ENCODE peak calls at places on chromosomes 4 and X, in four cellular contexts. I is GM12865, J is lower leg skin, O is stomach. A is an unnamed sample.
A peak's percentile ranks its signal among the peaks of the same experiment; 100 is the strongest.

GRCh38 chr4:133151301-133151680 is 2.2 kb downstream of the PCDH10 start:
- DNase-seq in I (no peak), J (peak; percentile 72), O (no peak), A (no peak)

GRCh38 chrX:68822641-68823410 is 6.0 kb upstream of the EFNB1 start:
- DNase-seq in I (peak; percentile 35), J (peak; percentile 85), O (no peak), A (peak; percentile 80)

GRCh38 chrX:153885968-153886903 is at the start of gene L1CAM:
- DNase-seq in I (no peak), J (no peak), O (no peak), A (no peak)

GRCh38 chr4:56468097-56468422 is 643 bp downstream of the SRP72 start:
- DNase-seq in I (peak; percentile 64), J (no peak), O (peak; percentile 37), A (no peak)

GRCh38 chr4:108043536-108043935 is 53.8 kb downstream of the HADH start:
- DNase-seq in I (no peak), J (no peak), O (no peak), A (no peak)

GRCh38 chr4:8506373-8507250 is 66.0 kb downstream of the TRMT44 start:
- DNase-seq in I (no peak), J (no peak), O (no peak), A (no peak)

GRCh38 chr4:68951806-68952585 is 392 bp upstream of the UGT2A3 start:
- DNase-seq in I (no peak), J (no peak), O (no peak), A (no peak)

GRCh38 chrX:111041018-111041462 is 55.0 kb upstream of the PAK3 start:
- DNase-seq in I (no peak), J (no peak), O (no peak), A (no peak)

GRCh38 chr4:48329976-48330375 is 11.4 kb upstream of the SLAIN2 start:
- DNase-seq in I (no peak), J (no peak), O (no peak), A (no peak)

GRCh38 chr4:103091601-103092223 is 7.9 kb downstream of the BDH2 start:
- DNase-seq in I (peak; percentile 88), J (no peak), O (no peak), A (no peak)

GRCh38 chr4:69075061-69075792 is 21.0 kb upstream of the UGT2B7 start:
- DNase-seq in I (no peak), J (no peak), O (no peak), A (no peak)

GRCh38 chrX:106247162-106247561 is 79.1 kb downstream of the PWWP3B start:
- DNase-seq in I (no peak), J (no peak), O (no peak), A (no peak)

GRCh38 chrX:148499638-148500427 is 584 bp upstream of the AFF2 start:
- DNase-seq in I (no peak), J (no peak), O (no peak), A (no peak)

GRCh38 chrX:71930298-71930697 is 19.7 kb downstream of the NHSL2 start:
- DNase-seq in I (no peak), J (no peak), O (no peak), A (no peak)

GRCh38 chr4:187088070-187088799 is 364.6 kb upstream of the FAT1 start:
- DNase-seq in I (no peak), J (no peak), O (no peak), A (no peak)

GRCh38 chr4:147975325-147975724 is 243.4 kb downstream of the ARHGAP10 start:
- DNase-seq in I (no peak), J (no peak), O (no peak), A (no peak)

GRCh38 chr4:162485486-162485885 is 321.7 kb upstream of the FSTL5 start:
- DNase-seq in I (no peak), J (no peak), O (no peak), A (no peak)

GRCh38 chrX:45668686-45669443 is 468.2 kb upstream of the DIPK2B start:
- DNase-seq in I (no peak), J (no peak), O (no peak), A (no peak)

GRCh38 chrX:109839694-109840358 is 106.8 kb upstream of the ACSL4 start:
- DNase-seq in I (no peak), J (no peak), O (no peak), A (no peak)

GRCh38 chrX:48685416-48685815 is 1.8 kb downstream of the WAS start:
- DNase-seq in I (no peak), J (no peak), O (no peak), A (no peak)

GRCh38 chrX:78997870-78998558 is 52.8 kb downstream of the P2RY10 start:
- DNase-seq in I (peak; percentile 1), J (peak; percentile 73), O (no peak), A (no peak)

GRCh38 chrX:22795680-22796079 is 204.1 kb upstream of the DDX53 start:
- DNase-seq in I (no peak), J (no peak), O (no peak), A (no peak)

GRCh38 chrX:40097101-40097491 is 662 bp downstream of the BCOR start:
- DNase-seq in I (peak; percentile 37), J (no peak), O (no peak), A (no peak)

GRCh38 chrX:39818071-39818470 is 279.7 kb downstream of the BCOR start:
- DNase-seq in I (no peak), J (no peak), O (no peak), A (no peak)

GRCh38 chr4:21655100-21655499 is 293.5 kb downstream of the KCNIP4 start:
- DNase-seq in I (no peak), J (no peak), O (no peak), A (no peak)

GRCh38 chrX:95076449-95076848 is 1402.4 kb downstream of the FAM133A start:
- DNase-seq in I (peak; percentile 26), J (no peak), O (no peak), A (no peak)

GRCh38 chr4:168503652-168504362 is 7.0 kb downstream of the PALLD start:
- DNase-seq in I (no peak), J (no peak), O (no peak), A (no peak)

GRCh38 chrX:34365482-34365881 is 233.4 kb upstream of the FAM47A start:
- DNase-seq in I (no peak), J (no peak), O (no peak), A (no peak)

DNA sequence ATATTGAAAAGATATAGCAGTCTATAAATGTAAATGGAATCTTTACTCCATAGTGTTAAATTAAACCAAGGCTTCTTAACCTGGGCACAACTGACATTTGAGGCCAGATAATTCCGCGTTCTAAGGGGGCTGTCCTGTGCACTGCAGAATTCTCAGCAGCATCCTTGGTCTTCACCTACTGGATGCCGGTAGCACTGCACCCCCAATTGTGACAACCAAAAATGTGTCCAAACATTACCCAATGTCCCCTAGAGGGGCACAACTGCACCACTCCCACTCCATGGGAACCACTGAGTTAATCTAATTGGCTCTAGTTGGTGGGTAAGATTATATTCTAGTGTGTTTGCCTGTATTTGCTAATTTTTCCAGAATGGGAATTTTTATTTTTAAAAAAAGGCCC is 16.6 kb downstream of the AP1S2 start:
- DNase-seq in I (peak; percentile 11), J (no peak), O (no peak), A (no peak)
- TF ChIP-seq CTCF in I (peak; percentile 25), J (no peak), O (no peak), A (peak; percentile 31)

DNA sequence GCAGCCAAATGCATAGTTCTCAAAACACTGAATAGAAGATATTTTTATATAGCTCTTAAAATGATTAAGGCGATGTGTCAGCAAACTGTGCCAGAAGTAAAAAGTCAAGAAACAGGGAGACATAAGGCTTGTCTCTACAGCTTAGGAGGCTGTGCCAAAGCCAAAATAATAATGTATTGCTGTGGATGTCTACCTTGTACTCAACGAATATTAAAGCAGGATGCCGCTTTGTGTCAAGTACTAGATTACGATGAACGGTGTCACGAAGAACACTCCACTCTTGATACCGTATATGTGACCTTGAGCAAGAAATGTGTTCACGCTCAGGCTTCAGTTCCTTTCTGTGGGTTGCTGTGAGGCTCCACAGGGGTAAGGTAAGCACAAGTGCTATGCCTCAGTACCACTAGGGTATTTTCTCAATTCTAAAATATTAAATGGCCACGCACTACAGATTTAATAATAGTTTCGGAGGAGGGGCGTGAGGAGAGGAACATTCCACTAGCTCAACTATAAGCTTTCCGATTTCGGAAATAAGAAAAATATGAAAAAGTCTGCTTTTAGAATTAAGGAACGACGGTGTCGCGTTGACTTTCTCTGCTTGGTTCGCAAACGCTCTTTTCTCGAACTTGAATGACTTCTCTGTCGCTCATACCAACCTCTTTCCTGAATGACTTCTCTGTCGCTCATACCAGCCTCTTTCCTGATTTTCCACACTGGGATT is 679 bp upstream of the SCOC start:
- DNase-seq in I (peak; percentile 71), J (no peak), O (no peak), A (no peak)
- TF ChIP-seq CTCF in I (peak; percentile 17), J (no peak), O (no peak), A (peak; percentile 37)

DNA sequence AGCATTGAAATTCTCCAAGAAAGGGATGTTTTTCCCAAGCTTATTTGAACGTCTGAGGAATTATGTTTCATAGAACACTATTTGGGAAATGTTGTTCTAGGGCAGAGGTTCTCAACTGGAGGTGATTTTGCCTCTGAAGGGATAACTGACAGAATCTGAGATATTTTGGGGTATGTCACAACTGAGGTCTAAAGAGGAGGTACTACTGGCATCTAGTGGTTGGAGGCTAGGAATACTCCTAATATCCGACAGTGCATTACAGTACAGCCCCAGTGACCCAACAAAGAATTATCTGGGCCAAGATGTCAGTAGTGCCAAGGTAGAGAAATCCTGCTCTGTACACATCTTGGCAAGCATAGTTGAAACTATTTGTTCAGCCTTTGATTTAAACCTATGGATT is 6.4 kb downstream of the HSPA4L start:
- DNase-seq in I (peak; percentile 32), J (no peak), O (no peak), A (no peak)
- TF ChIP-seq CTCF in I (peak; percentile 3), J (no peak), O (no peak), A (peak; percentile 31)

GRCh38 chr4:173235050-173235449 is 66.4 kb downstream of the GALNT7 start:
- DNase-seq in I (no peak), J (no peak), O (no peak), A (no peak)

GRCh38 chr4:173231916-173232315 is 63.3 kb downstream of the GALNT7 start:
- DNase-seq in I (peak; percentile 14), J (no peak), O (no peak), A (no peak)

GRCh38 chr4:173237722-173238121 is 69.1 kb downstream of the GALNT7 start:
- DNase-seq in I (no peak), J (no peak), O (no peak), A (no peak)

GRCh38 chr4:173240696-173241095 is 72.1 kb downstream of the GALNT7 start:
- DNase-seq in I (no peak), J (no peak), O (no peak), A (no peak)

DNA sequence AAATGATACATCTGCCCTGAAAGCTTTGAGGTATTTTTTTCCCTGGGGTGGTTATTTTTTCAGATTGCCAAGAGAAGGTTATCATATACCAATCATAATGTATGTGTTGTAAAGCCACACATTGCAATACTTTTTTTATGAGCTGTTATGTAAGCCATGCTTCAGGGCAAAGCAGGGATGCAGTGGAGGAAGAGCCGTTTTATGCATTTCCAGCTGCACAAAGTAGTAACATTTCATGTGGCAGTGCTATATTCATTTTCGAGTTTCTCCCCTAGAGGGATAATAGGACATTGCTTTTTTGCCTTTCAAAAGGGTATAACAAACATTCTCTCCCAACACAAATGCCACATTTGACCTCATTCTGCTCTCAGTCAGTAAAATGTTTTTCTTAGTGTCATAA is 68.5 kb downstream of the GALNT7 start:
- DNase-seq in I (no peak), J (no peak), O (no peak), A (no peak)
- TF ChIP-seq CTCF in I (no peak), J (no peak), O (no peak), A (peak; percentile 45)

GRCh38 chr4:165709973-165710526 is 163.0 kb upstream of the TLL1 start:
- DNase-seq in I (no peak), J (no peak), O (no peak), A (no peak)
- TF ChIP-seq CTCF in I (no peak), J (no peak), O (no peak), A (no peak)

A was measured in osteocyte.